ENCODE peak calls at places on chromosomes 4 and X, in six cellular contexts. V is tibial nerve; I is ecto neural progenitor cell; Z is stimulated activated CD4-positive, alpha-beta T cell treated with anti-CD3 and anti-CD28 coated beads, Interleukin-4, amount 100 ng/mL, for 24 hours; M is tibial artery; X is hypothalamus. C is an unnamed sample.

GRCh38 chr4:1401409-1402020 is 4.7 kb downstream of the NKX1-1 start:
- DNase-seq in X (no peak), V (no peak), Z (no peak), I (peak; percentile 44), M (peak; percentile 58), C (peak; percentile 16)

GRCh38 chrX:65407157-65407626 is 127.4 kb downstream of the LAS1L start:
- DNase-seq in X (no peak), Z (no peak), M (no peak), V (no peak), I (no peak), C (peak; percentile 24)

GRCh38 chrX:78237127-78237526 is 90.3 kb downstream of the CYSLTR1 start:
- DNase-seq in V (no peak), Z (no peak), X (no peak), I (no peak), M (no peak), C (no peak)

GRCh38 chrX:132648870-132649269 is 160.0 kb upstream of the MBNL3 start:
- DNase-seq in I (no peak), V (no peak), Z (no peak), M (no peak), X (no peak), C (no peak)

GRCh38 chrX:119238557-119238956 is 2.5 kb downstream of the PGRMC1 start:
- DNase-seq in Z (no peak), X (no peak), I (no peak), V (no peak), M (no peak), C (no peak)

GRCh38 chr4:177583000-177583399 is 140.8 kb upstream of the AGA start:
- DNase-seq in X (no peak), M (no peak), V (no peak), I (no peak), Z (no peak), C (no peak)

GRCh38 chr4:113646456-113646809 is 115.1 kb downstream of the CAMK2D start:
- DNase-seq in V (no peak), M (no peak), X (no peak), I (peak; percentile 52), Z (no peak), C (peak; percentile 14)

GRCh38 chr4:6278801-6279197 is 9.1 kb downstream of the WFS1 start:
- DNase-seq in I (no peak), X (no peak), V (no peak), M (no peak), Z (no peak), C (no peak)

GRCh38 chr4:8710946-8711345 is 118.4 kb downstream of the CPZ start:
- DNase-seq in M (peak; percentile 37), I (no peak), Z (no peak), V (no peak), X (no peak), C (no peak)

C was measured in glutamatergic neuron.